ENCODE peak calls at places on chromosome 18, in ten cellular contexts. L is uterus, A is choroid plexus epithelial cell, Y is brain microvascular endothelial cell, D is fibroblast of villous mesenchyme, J is left ventricle myocardium inferior, W is OCI-LY7, Q is astrocyte, N is cardiac fibroblast, T is Peyer's patch. I is an unnamed sample.

GRCh38 chr18:22542400-22542835 is 124.7 kb upstream of the CTAGE1 start:
- DNase-seq in Y (peak), Q (peak), L (peak), W (no peak), N (peak), A (peak), J (peak), D (peak), T (no peak), I (no peak)

GRCh38 chr18:35999925-36000324 is 27.4 kb downstream of the RMP24 start:
- DNase-seq in L (no peak), D (no peak), J (no peak), T (no peak), Y (no peak), N (no peak), W (no peak), Q (no peak), A (peak), I (no peak)

GRCh38 chr18:75454022-75454795 is 26.7 kb upstream of the SMIM21 start:
- DNase-seq in T (no peak), Y (no peak), N (no peak), A (no peak), D (no peak), W (no peak), J (no peak), L (no peak), Q (no peak), I (no peak)

GRCh38 chr18:66553824-66554223 is 50.1 kb downstream of the CDH19 start:
- DNase-seq in L (no peak), Q (peak), A (peak), W (no peak), Y (peak), J (no peak), T (no peak), D (no peak), N (peak), I (no peak)

GRCh38 chr18:79528296-79528695 is 132.6 kb downstream of the NFATC1 start:
- DNase-seq in T (peak), Q (no peak), J (no peak), W (no peak), L (peak), N (no peak), A (no peak), Y (no peak), D (no peak), I (no peak)

GRCh38 chr18:28177828-28178635 is 1.1 kb upstream of the CDH2 start:
- DNase-seq in Y (peak), L (peak), T (peak), D (peak), N (peak), A (peak), Q (peak), W (no peak), J (peak), I (no peak)

GRCh38 chr18:69948919-69949537 is 1.4 kb upstream of the CD226 start:
- DNase-seq in A (no peak), Q (no peak), D (peak), N (peak), Y (no peak), W (no peak), J (peak), L (no peak), T (no peak), I (no peak)

GRCh38 chr18:37362158-37362890 is 203.3 kb downstream of the CELF4 start:
- DNase-seq in W (no peak), L (no peak), A (no peak), J (no peak), D (no peak), N (no peak), Q (no peak), Y (no peak), T (no peak), I (no peak)

GRCh38 chr18:79598046-79598884 is 81.3 kb upstream of the CTDP1 start:
- DNase-seq in Q (no peak), N (no peak), Y (no peak), T (peak), L (peak), J (peak), A (no peak), D (no peak), W (no peak), I (no peak)

GRCh38 chr18:8084160-8084559 is 517.0 kb downstream of the PTPRM start:
- DNase-seq in D (peak), L (peak), Q (peak), Y (peak), W (peak), N (peak), T (no peak), J (no peak), A (peak), I (peak)

GRCh38 chr18:33960393-33960792 is 264.3 kb downstream of the NOL4 start:
- DNase-seq in D (no peak), Q (no peak), A (no peak), Y (no peak), W (no peak), T (no peak), L (no peak), N (no peak), J (no peak), I (no peak)

GRCh38 chr18:40058811-40059570 is 1896.0 kb upstream of the PIK3C3 start:
- DNase-seq in D (no peak), A (peak), W (no peak), J (no peak), Y (no peak), T (no peak), L (no peak), Q (no peak), N (no peak), I (peak)

GRCh38 chr18:61595615-61596014 is 262.4 kb downstream of the CDH20 start:
- DNase-seq in Y (no peak), W (no peak), L (no peak), Q (peak), D (peak), A (no peak), N (no peak), T (no peak), J (no peak), I (peak)

GRCh38 chr18:9898792-9899549 is 13.2 kb downstream of the TXNDC2 start:
- DNase-seq in N (no peak), J (no peak), W (no peak), Y (peak), D (peak), T (no peak), A (peak), Q (peak), L (no peak), I (no peak)

GRCh38 chr18:12408247-12408869 is 629 bp downstream of the PRELID3A start:
- DNase-seq in L (no peak), N (peak), W (peak), T (no peak), D (peak), Q (peak), A (peak), J (no peak), Y (no peak), I (no peak)
- H3K4me3 ChIP-seq in L (peak), N (peak), W (peak), T (peak), D (peak), Q (peak), A (peak), J (peak), Y (peak), I (peak)

GRCh38 chr18:63273170-63273925 is 46.2 kb downstream of the BCL2 start:
- DNase-seq in L (no peak), J (no peak), Q (no peak), Y (no peak), D (no peak), W (no peak), N (no peak), T (no peak), A (no peak), I (no peak)
- H3K4me3 ChIP-seq in L (no peak), J (no peak), Q (no peak), Y (no peak), D (no peak), W (no peak), N (no peak), T (no peak), A (no peak), I (no peak)

GRCh38 chr18:77993188-77993981 is 743.7 kb downstream of the GALR1 start:
- DNase-seq in A (no peak), W (no peak), N (no peak), Q (no peak), L (no peak), Y (no peak), J (no peak), D (no peak), T (no peak), I (no peak)

GRCh38 chr18:77990131-77990530 is 740.5 kb downstream of the GALR1 start:
- DNase-seq in D (no peak), L (no peak), Y (no peak), N (no peak), Q (no peak), W (no peak), A (no peak), J (no peak), T (no peak), I (no peak)

GRCh38 chr18:77990901-77991300 is 741.3 kb downstream of the GALR1 start:
- DNase-seq in W (no peak), L (no peak), J (no peak), Q (no peak), T (no peak), D (no peak), Y (no peak), N (no peak), A (no peak), I (no peak)

GRCh38 chr18:77995593-77995992 is 745.9 kb downstream of the GALR1 start:
- DNase-seq in T (no peak), Y (no peak), A (no peak), N (no peak), D (no peak), Q (no peak), L (no peak), W (no peak), J (no peak), I (no peak)

DNA sequence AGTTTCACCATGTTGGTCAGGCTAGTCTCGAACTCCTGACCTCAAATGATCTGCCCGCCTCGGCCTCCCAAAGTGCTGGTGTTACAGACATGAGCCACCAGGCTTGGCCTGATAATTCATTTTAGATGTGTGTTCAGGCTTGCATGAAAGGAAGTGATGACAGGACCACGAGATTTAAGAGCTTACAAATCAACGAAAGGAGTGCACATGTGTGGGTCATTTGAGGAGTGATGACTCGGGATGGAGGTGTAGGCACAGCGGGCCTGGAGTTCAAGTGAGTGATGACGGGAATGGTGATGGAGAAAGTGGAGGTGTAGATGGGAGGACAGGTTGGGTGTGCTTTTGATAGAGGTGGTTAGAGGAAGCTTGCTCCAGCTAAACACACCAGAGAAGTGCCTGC is 742.4 kb downstream of the GALR1 start:
- DNase-seq in N (no peak), L (no peak), T (no peak), Y (no peak), Q (no peak), A (no peak), J (no peak), W (no peak), D (no peak), I (no peak)
- H3K4me3 ChIP-seq in N (no peak), L (no peak), T (no peak), Y (no peak), Q (no peak), A (no peak), J (no peak), W (no peak), D (no peak), I (no peak)

GRCh38 chr18:712401-713134 is at the start of gene ENOSF1:
- DNase-seq in L (peak), Q (peak), N (peak), T (peak), D (peak), A (peak), W (peak), J (peak), Y (peak), I (peak)

GRCh38 chr18:710418-711300 is 1.8 kb downstream of the ENOSF1 start:
- DNase-seq in N (no peak), L (no peak), T (no peak), Y (no peak), A (no peak), J (no peak), W (no peak), Q (no peak), D (no peak), I (no peak)

GRCh38 chr18:711330-711692 is 1.1 kb downstream of the ENOSF1 start:
- DNase-seq in N (no peak), W (no peak), Q (no peak), A (no peak), D (no peak), L (no peak), Y (no peak), T (no peak), J (no peak), I (no peak)

GRCh38 chr18:711693-712400 is 583 bp downstream of the ENOSF1 start:
- DNase-seq in L (peak), W (peak), T (peak), A (peak), N (peak), Y (peak), Q (peak), D (peak), J (peak), I (peak)

DNA sequence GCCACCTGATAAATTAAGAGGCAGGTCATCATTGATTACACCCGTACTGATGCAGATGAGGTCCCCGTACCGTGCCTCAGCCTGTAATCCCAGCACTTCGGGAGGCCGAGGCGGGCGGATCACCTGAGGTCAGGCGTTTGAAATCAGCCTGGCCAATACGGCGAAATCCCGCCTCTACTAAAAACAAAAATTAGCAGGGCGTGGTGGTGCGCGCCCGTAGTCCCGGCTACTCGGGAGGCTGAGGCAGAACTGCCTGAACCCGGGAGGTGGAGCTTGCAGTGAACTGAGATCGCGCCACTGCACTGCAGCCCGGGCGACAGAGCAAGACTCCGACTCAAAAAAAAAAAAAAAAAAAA is 683 bp upstream of the ENOSF1 start:
- DNase-seq in L (no peak), D (no peak), N (no peak), J (no peak), Q (no peak), Y (no peak), W (no peak), A (no peak), T (no peak), I (no peak)
- H3K4me3 ChIP-seq in L (no peak), D (peak), N (peak), J (peak), Q (no peak), Y (peak), W (no peak), A (peak), T (peak), I (no peak)

GRCh38 chr18:987325-988186 is 82.9 kb downstream of the ADCYAP1 start:
- DNase-seq in Y (peak), T (no peak), W (no peak), A (peak), N (peak), Q (peak), L (no peak), D (peak), J (no peak), I (no peak)

GRCh38 chr18:986552-986951 is 81.9 kb downstream of the ADCYAP1 start:
- DNase-seq in W (no peak), D (no peak), Y (no peak), T (no peak), N (no peak), A (no peak), J (no peak), L (no peak), Q (no peak), I (no peak)

GRCh38 chr18:986071-986470 is 81.4 kb downstream of the ADCYAP1 start:
- DNase-seq in A (no peak), L (no peak), Y (no peak), J (no peak), N (no peak), D (no peak), T (no peak), W (no peak), Q (no peak), I (no peak)

GRCh38 chr18:984004-984403 is 79.3 kb downstream of the ADCYAP1 start:
- DNase-seq in W (no peak), D (no peak), T (no peak), L (no peak), A (no peak), J (no peak), Y (no peak), N (no peak), Q (peak), I (no peak)

GRCh38 chr18:985301-985700 is 80.6 kb downstream of the ADCYAP1 start:
- DNase-seq in N (no peak), A (no peak), Y (no peak), J (peak), W (no peak), L (no peak), Q (no peak), D (no peak), T (no peak), I (no peak)
- H3K4me3 ChIP-seq in N (no peak), A (no peak), Y (no peak), J (no peak), W (no peak), L (no peak), Q (no peak), D (no peak), T (no peak), I (no peak)

DNA sequence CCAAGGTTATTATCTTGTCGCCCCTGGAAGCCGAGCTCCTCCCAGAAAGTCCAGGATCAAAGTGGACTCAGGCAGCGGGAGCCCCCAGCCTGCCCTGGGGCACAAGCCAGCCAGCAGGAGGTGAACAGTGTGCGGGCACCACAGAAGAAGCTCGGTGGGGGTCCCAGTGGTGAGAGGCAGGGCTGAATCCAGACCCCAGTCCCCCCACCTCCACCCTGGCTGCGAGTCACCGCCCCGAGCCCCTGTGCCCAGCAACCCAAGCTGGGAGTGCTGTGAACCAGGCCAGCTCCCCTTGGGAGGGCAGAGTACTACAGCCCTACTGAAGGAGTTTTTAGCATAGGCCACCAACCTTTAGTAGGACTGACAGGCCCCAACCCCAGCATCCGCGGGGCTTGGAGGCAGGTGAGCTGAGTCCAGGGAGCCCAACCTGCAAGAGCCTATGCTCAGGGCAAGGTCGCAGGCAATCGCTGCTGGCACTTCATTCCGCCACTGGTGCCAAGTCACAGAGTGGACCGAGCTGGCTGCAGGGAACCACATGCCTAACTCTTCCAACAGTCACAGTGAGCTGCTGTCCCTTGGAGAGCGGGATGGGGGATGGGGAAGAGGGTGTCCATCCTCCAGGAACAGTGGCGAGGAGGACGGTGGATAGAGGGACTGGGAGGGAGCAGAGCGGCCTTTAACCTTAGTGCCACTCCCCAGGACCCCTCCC is 3.0 kb downstream of the PIEZO2 start:
- DNase-seq in D (no peak), A (no peak), L (no peak), N (no peak), T (no peak), W (no peak), J (peak), Y (no peak), Q (no peak), I (no peak)
- H3K4me3 ChIP-seq in D (peak), A (peak), L (no peak), N (peak), T (no peak), W (no peak), J (no peak), Y (peak), Q (no peak), I (no peak)

DNA sequence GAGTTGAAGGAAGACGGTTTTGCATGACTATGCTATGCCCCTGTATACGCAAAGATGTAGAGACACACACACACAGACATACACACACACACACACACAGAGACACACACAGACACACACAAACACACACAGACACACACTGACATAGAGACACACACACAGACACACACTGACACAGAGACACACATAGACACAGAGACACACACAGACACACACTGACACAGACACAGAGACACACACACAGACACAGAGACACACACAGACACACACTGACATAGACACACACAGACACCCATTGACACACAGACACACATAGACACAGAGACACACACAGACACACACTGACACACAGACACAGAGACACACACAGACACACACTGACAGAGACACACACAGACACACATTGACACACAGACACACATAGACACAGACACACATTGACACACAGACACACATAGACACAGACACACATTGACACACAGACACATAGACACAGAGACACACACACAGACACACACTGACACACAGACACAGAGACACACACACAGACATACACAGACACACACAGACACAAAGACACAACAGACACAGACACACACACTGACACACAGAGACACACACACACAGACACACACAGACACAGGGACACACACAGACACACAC is 121.3 kb downstream of the BCL2 start:
- DNase-seq in Q (no peak), T (no peak), W (no peak), L (no peak), A (no peak), N (no peak), D (no peak), J (no peak), Y (no peak), I (no peak)
- H3K4me3 ChIP-seq in Q (no peak), T (no peak), W (no peak), L (no peak), A (no peak), N (no peak), D (no peak), J (no peak), Y (no peak), I (no peak)

DNA sequence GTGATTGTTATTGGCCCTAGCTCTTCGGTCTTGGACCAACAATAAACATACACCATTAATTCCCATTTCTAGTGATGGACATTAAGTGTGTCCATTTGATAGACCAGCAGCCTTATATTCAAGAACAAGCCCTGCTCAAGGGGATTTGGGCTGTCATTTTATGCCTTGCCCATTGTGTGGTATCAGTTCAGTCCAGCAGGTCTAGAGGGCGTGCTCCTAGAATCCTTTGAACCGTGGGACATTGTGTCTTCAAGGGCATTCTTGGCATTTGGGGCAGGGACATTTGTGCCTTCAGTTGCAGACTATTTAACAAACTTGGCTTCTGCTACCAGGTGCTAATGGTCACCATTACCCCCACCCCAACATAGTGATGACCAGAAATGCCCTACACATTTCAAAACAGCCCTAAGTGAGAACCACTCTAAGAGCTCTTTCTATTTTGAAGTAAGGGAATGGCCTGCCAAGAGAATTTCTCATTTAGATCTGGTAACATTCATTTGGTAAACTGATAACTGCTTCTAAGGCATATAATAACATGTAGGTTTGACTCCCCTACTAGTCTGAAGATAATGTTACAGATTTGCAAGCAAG is 284.7 kb downstream of the ALPK2 start:
- DNase-seq in W (no peak), D (no peak), Q (no peak), T (no peak), Y (no peak), J (no peak), L (no peak), A (no peak), N (no peak), I (no peak)
- H3K4me3 ChIP-seq in W (no peak), D (no peak), Q (no peak), T (no peak), Y (no peak), J (no peak), L (no peak), A (no peak), N (no peak), I (no peak)

GRCh38 chr18:55401638-55402191 is 186.3 kb downstream of the TCF4 start:
- DNase-seq in N (peak), L (peak), W (no peak), J (no peak), D (peak), A (peak), T (no peak), Q (peak), Y (peak), I (peak)
- H3K4me3 ChIP-seq in N (peak), L (peak), W (no peak), J (peak), D (peak), A (peak), T (no peak), Q (peak), Y (peak), I (peak)

GRCh38 chr18:48833701-48834394 is 116.9 kb downstream of the SMAD7 start:
- DNase-seq in N (no peak), J (no peak), Q (peak), W (peak), Y (no peak), A (no peak), L (peak), T (no peak), D (peak), I (no peak)
- H3K4me3 ChIP-seq in N (no peak), J (no peak), Q (peak), W (peak), Y (peak), A (no peak), L (no peak), T (peak), D (no peak), I (no peak)